ENCODE peak calls at places on chromosomes 5 and 9, in four cellular contexts. N, X, V and C are unnamed samples.

GRCh38 chr5:14668247-14668646 is 3.7 kb downstream of the OTULIN start:
- DNase-seq in N (no peak), X (no peak), V (no peak), C (no peak)

GRCh38 chr9:136512651-136513066 is 29.8 kb upstream of the SEC16A start:
- DNase-seq in X (no peak), N (no peak), V (no peak), C (no peak)

GRCh38 chr5:54703568-54704255 is 186.2 kb downstream of the SNX18 start:
- DNase-seq in N (no peak), X (no peak), V (no peak), C (no peak)

GRCh38 chr9:87336407-87336806 is 161.3 kb upstream of the DAPK1 start:
- DNase-seq in X (no peak), V (peak), N (no peak), C (no peak)

GRCh38 chr5:151023047-151023615 is 2.7 kb downstream of the GPX3 start:
- DNase-seq in V (no peak), X (no peak), N (peak), C (peak)

GRCh38 chr5:73640861-73641320 is 14.9 kb downstream of the ARHGEF28 start:
- DNase-seq in X (no peak), V (no peak), N (no peak), C (peak)

GRCh38 chr9:32426278-32426939 is 42.0 kb downstream of the ACO1 start:
- DNase-seq in X (no peak), N (no peak), V (peak), C (peak)

GRCh38 chr5:31962928-31963327 is 211.2 kb downstream of the GOLPH3 start:
- DNase-seq in X (no peak), N (no peak), V (peak), C (no peak)

GRCh38 chr5:132050136-132050535 is 10.3 kb upstream of the IL3 start:
- DNase-seq in V (no peak), N (peak), X (no peak), C (no peak)

GRCh38 chr9:90219548-90220118 is 423.0 kb downstream of the DIRAS2 start:
- DNase-seq in N (no peak), X (no peak), V (peak), C (no peak)
- TF ChIP-seq CTCF in N (no peak), X (peak), V (peak), C (no peak)

GRCh38 chr9:127742435-127743088 is 7.5 kb upstream of the TOR2A start:
- DNase-seq in V (peak), N (peak), X (no peak), C (no peak)
- H3K4me3 ChIP-seq in V (peak), N (peak), X (no peak), C (no peak)

DNA sequence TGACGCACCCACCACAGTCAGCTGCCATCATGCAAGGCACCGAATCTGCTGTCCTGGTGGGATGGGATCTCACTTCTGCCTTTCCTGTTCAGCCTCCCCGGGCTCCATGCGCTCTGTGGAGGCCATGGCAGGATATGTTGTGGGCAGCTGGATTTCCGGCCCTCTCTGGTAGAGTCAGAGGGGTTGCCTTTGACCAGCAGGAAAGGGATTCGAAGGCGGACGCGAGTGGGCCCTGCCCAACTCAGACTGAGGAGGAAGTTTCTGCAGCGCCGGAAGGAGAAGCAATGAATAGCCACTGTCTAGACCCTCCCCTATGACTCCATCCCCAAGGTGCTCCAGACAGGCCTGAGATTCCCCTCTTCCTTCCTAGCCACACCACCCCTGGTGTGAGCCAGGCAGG is 35.6 kb downstream of the GADD45G start:
- DNase-seq in V (no peak), N (no peak), X (no peak), C (no peak)
- TF ChIP-seq CTCF in V (no peak), N (no peak), X (no peak), C (no peak)

GRCh38 chr9:79796411-79796810 is 224.6 kb downstream of the TLE4 start:
- DNase-seq in X (no peak), V (no peak), N (no peak), C (no peak)
- H3K4me3 ChIP-seq in X (no peak), V (no peak), N (no peak), C (no peak)

DNA sequence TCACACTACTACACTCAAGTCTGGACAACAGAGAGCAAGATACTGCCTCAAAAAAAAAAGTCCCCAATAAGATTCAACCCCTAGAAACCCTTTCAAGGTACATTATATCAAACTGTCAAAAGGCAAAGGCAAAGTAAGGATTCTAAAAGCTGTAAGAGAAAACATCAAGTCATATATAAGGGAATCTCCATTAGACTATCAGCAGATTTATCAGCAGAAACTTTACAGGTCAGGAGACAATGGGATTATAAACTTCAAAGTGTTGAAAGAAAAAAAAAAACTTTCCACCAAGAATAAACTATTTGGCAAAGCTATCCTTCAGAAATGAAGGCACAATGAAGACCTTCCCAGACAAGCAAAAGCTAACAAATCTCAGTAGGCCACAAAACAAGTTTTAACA is 63.5 kb upstream of the DMRT1 start:
- DNase-seq in X (no peak), V (no peak), N (no peak), C (no peak)
- TF ChIP-seq CTCF in X (no peak), V (no peak), N (no peak), C (no peak)

DNA sequence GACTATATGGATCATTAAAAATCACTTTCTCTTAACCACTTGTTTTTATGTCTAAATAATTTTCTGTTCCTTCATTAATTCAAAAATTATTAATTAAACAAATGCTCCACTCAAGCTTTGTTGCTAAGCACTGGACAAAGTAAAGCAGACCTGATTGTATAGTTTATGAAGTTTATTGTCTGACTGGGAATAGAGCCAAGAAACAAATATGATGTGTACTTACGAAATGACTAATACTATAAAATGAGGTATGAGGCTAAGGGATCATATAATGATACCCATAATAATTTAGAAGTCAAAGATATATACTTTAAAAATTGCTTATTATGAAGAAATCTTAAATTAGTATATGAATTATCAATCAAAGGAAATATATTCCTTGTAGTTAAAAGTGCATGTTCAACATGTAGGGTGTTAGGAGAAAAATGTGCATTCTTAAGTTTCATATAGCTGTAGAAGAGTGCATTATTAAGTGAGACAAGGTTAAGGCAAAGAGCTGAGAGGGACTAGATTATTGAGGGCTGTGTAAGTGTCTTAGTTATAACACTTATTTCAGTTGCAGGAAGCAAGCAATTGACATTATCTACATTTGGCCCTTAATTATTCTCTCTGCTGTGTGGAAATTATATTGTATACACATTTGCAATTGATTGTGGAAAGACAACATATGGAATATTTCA is 196.9 kb downstream of the PRDM9 start:
- DNase-seq in V (no peak), X (no peak), N (no peak), C (no peak)
- H3K4me3 ChIP-seq in V (no peak), X (no peak), N (no peak), C (no peak)

GRCh38 chr9:71628247-71628646 is 140.1 kb downstream of the CEMIP2 start:
- DNase-seq in X (no peak), V (no peak), N (no peak), C (peak)
- TF ChIP-seq CTCF in X (peak), V (no peak), N (no peak), C (peak)